ENCODE peak calls at places on chromosomes 4 and X, in eight cellular contexts. One of them, this sample, is unnamed.

GRCh38 chr4:116055857-116056827 is 942.7 kb upstream of the NDST4 start:
- DNase-seq in tibial artery: no peak
- DNase-seq in astrocyte: peak; percentile 3
- DNase-seq in GM23248: peak; percentile 34
- DNase-seq in cardiac muscle cell: no peak
- DNase-seq in uterus: no peak
- DNase-seq in mesenchymal stem cell: peak; percentile 6
- DNase-seq in IMR-90: no peak
- DNase-seq in this sample: no peak

GRCh38 chrX:104712515-104712914 is 146.5 kb downstream of the IL1RAPL2 start:
- DNase-seq in tibial artery: no peak
- DNase-seq in astrocyte: no peak
- DNase-seq in GM23248: no peak
- DNase-seq in cardiac muscle cell: no peak
- DNase-seq in uterus: no peak
- DNase-seq in mesenchymal stem cell: peak; percentile 6
- DNase-seq in IMR-90: no peak
- DNase-seq in this sample: no peak

GRCh38 chrX:13793897-13794296 is 23.0 kb downstream of the GPM6B start:
- DNase-seq in tibial artery: no peak
- DNase-seq in astrocyte: no peak
- DNase-seq in GM23248: no peak
- DNase-seq in cardiac muscle cell: no peak
- DNase-seq in uterus: no peak
- DNase-seq in mesenchymal stem cell: no peak
- DNase-seq in IMR-90: no peak
- DNase-seq in this sample: no peak

GRCh38 chr4:105902550-105903262 is 7.4 kb downstream of the NPNT start:
- DNase-seq in tibial artery: no peak
- DNase-seq in astrocyte: no peak
- DNase-seq in GM23248: no peak
- DNase-seq in cardiac muscle cell: no peak
- DNase-seq in uterus: no peak
- DNase-seq in mesenchymal stem cell: no peak
- DNase-seq in IMR-90: no peak
- DNase-seq in this sample: no peak

GRCh38 chr4:127162741-127163140 is 470.0 kb upstream of the INTU start:
- DNase-seq in tibial artery: no peak
- DNase-seq in astrocyte: peak; percentile 60
- DNase-seq in GM23248: peak; percentile 80
- DNase-seq in cardiac muscle cell: no peak
- DNase-seq in uterus: no peak
- DNase-seq in mesenchymal stem cell: peak; percentile 98
- DNase-seq in IMR-90: peak; percentile 86
- DNase-seq in this sample: peak; percentile 21

GRCh38 chr4:26410385-26411293 is 79.6 kb downstream of the CCKAR start:
- DNase-seq in tibial artery: no peak
- DNase-seq in astrocyte: no peak
- DNase-seq in GM23248: peak; percentile 64
- DNase-seq in cardiac muscle cell: peak; percentile 59
- DNase-seq in uterus: no peak
- DNase-seq in mesenchymal stem cell: peak; percentile 72
- DNase-seq in IMR-90: peak; percentile 63
- DNase-seq in this sample: peak; percentile 70

GRCh38 chr4:141283563-141283962 is 62.9 kb downstream of the ZNF330 start:
- DNase-seq in tibial artery: no peak
- DNase-seq in astrocyte: no peak
- DNase-seq in GM23248: no peak
- DNase-seq in cardiac muscle cell: no peak
- DNase-seq in uterus: no peak
- DNase-seq in mesenchymal stem cell: no peak
- DNase-seq in IMR-90: no peak
- DNase-seq in this sample: no peak

GRCh38 chr4:78155616-78156105 is 98.5 kb downstream of the FRAS1 start:
- DNase-seq in tibial artery: no peak
- DNase-seq in astrocyte: peak; percentile 57
- DNase-seq in GM23248: no peak
- DNase-seq in cardiac muscle cell: no peak
- DNase-seq in uterus: no peak
- DNase-seq in mesenchymal stem cell: no peak
- DNase-seq in IMR-90: no peak
- DNase-seq in this sample: peak; percentile 38

GRCh38 chr4:37693450-37694190 is 7.4 kb upstream of the RELL1 start:
- DNase-seq in tibial artery: no peak
- DNase-seq in astrocyte: peak; percentile 92
- DNase-seq in GM23248: peak; percentile 96
- DNase-seq in cardiac muscle cell: no peak
- DNase-seq in uterus: no peak
- DNase-seq in mesenchymal stem cell: peak; percentile 93
- DNase-seq in IMR-90: peak; percentile 97
- DNase-seq in this sample: peak; percentile 94

GRCh38 chr4:138494931-138495330 is 252.8 kb upstream of the SLC7A11 start:
- DNase-seq in tibial artery: no peak
- DNase-seq in astrocyte: no peak
- DNase-seq in GM23248: peak; percentile 65
- DNase-seq in cardiac muscle cell: peak; percentile 16
- DNase-seq in uterus: no peak
- DNase-seq in mesenchymal stem cell: peak; percentile 38
- DNase-seq in IMR-90: peak; percentile 46
- DNase-seq in this sample: peak; percentile 11

GRCh38 chrX:3461824-3462508 is 115.5 kb upstream of the MXRA5 start:
- DNase-seq in tibial artery: no peak
- DNase-seq in astrocyte: no peak
- DNase-seq in GM23248: peak; percentile 41
- DNase-seq in cardiac muscle cell: no peak
- DNase-seq in uterus: no peak
- DNase-seq in mesenchymal stem cell: no peak
- DNase-seq in IMR-90: no peak
- DNase-seq in this sample: no peak

DNA sequence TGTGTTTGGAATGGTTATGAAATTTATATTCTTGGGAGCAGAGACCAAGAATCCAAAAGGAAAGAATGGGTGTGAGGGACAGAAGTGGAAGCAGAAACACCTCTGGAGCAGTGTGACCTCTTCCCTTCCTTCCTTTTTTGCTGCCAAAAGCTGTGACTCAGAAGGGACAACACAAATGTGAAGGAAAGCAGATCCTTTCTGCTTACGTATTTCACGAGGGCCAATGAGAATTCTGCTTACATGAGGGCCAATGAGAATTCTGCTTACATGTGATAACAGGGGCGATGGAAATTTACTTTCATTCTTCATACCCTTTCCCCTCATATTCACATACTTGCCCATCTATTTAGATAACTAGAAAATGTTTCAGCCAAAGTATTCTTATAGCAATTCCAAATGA is 404.6 kb downstream of the PRDM5 start:
- DNase-seq in tibial artery: peak; percentile 24
- DNase-seq in astrocyte: peak; percentile 65
- DNase-seq in GM23248: peak; percentile 87
- DNase-seq in cardiac muscle cell: no peak
- DNase-seq in uterus: peak; percentile 50
- DNase-seq in mesenchymal stem cell: peak; percentile 85
- DNase-seq in IMR-90: peak; percentile 86
- DNase-seq in this sample: peak; percentile 76
- H3K27ac ChIP-seq in tibial artery: peak overlapping the region; percentile 54
- H3K27ac ChIP-seq in astrocyte: no peak overlapping the region
- H3K27ac ChIP-seq in GM23248: peak overlapping the region; percentile 32
- H3K27ac ChIP-seq in cardiac muscle cell: no peak overlapping the region
- H3K27ac ChIP-seq in uterus: peak overlapping the region; percentile 68
- H3K27ac ChIP-seq in mesenchymal stem cell: no peak overlapping the region
- H3K27ac ChIP-seq in IMR-90: no peak overlapping the region
- H3K27ac ChIP-seq in this sample: no peak overlapping the region

GRCh38 chr4:40308528-40309122 is 26.5 kb upstream of the CHRNA9 start:
- DNase-seq in tibial artery: no peak
- DNase-seq in astrocyte: no peak
- DNase-seq in GM23248: no peak
- DNase-seq in cardiac muscle cell: no peak
- DNase-seq in uterus: no peak
- DNase-seq in mesenchymal stem cell: no peak
- DNase-seq in IMR-90: no peak
- DNase-seq in this sample: no peak
- H3K4me3 ChIP-seq in tibial artery: no peak overlapping the region
- H3K4me3 ChIP-seq in astrocyte: no peak overlapping the region
- H3K4me3 ChIP-seq in GM23248: no peak overlapping the region
- H3K4me3 ChIP-seq in cardiac muscle cell: no peak overlapping the region
- H3K4me3 ChIP-seq in uterus: no peak overlapping the region
- H3K4me3 ChIP-seq in mesenchymal stem cell: no peak overlapping the region
- H3K4me3 ChIP-seq in IMR-90: no peak overlapping the region
- H3K4me3 ChIP-seq in this sample: no peak overlapping the region

DNA sequence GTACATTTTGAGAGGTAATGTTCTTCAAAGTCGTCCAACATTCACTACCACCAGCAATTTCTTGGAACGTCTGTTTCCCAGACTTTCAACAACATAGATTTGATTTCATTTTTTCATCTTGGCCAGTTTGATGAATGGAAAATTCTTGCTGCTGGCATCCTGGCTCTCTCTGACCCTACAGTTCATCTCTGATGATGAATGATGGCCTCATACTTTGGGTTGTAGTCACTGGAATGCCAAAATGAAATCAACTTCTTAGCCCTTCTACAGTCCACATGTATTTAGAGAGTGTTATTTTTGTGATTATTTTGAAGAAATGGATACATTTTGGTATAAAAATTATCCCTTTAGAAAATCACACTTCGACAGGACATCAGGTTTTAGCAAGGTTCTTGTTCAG is 8.8 kb downstream of the CHST7 start:
- DNase-seq in tibial artery: no peak
- DNase-seq in astrocyte: peak; percentile 65
- DNase-seq in GM23248: peak; percentile 67
- DNase-seq in cardiac muscle cell: no peak
- DNase-seq in uterus: no peak
- DNase-seq in mesenchymal stem cell: peak; percentile 10
- DNase-seq in IMR-90: peak; percentile 41
- DNase-seq in this sample: no peak
- H3K27ac ChIP-seq in tibial artery: peak overlapping the region; percentile 64
- H3K27ac ChIP-seq in astrocyte: peak overlapping the region; percentile 97
- H3K27ac ChIP-seq in GM23248: peak overlapping the region; percentile 98
- H3K27ac ChIP-seq in cardiac muscle cell: no peak overlapping the region
- H3K27ac ChIP-seq in uterus: peak overlapping the region; percentile 33
- H3K27ac ChIP-seq in mesenchymal stem cell: peak overlapping the region; percentile 86
- H3K27ac ChIP-seq in IMR-90: peak overlapping the region; percentile 66
- H3K27ac ChIP-seq in this sample: peak overlapping the region; percentile 86

GRCh38 chrX:72125331-72126047 is 6.2 kb downstream of the RTL5 start:
- DNase-seq in tibial artery: no peak
- DNase-seq in astrocyte: no peak
- DNase-seq in GM23248: no peak
- DNase-seq in cardiac muscle cell: no peak
- DNase-seq in uterus: no peak
- DNase-seq in mesenchymal stem cell: no peak
- DNase-seq in IMR-90: no peak
- DNase-seq in this sample: no peak

GRCh38 chrX:72127332-72127731 is 4.4 kb downstream of the RTL5 start:
- DNase-seq in tibial artery: no peak
- DNase-seq in astrocyte: no peak
- DNase-seq in GM23248: no peak
- DNase-seq in cardiac muscle cell: no peak
- DNase-seq in uterus: no peak
- DNase-seq in mesenchymal stem cell: no peak
- DNase-seq in IMR-90: no peak
- DNase-seq in this sample: no peak

GRCh38 chrX:72126048-72126415 is 5.7 kb downstream of the RTL5 start:
- DNase-seq in tibial artery: no peak
- DNase-seq in astrocyte: peak; percentile 12
- DNase-seq in GM23248: no peak
- DNase-seq in cardiac muscle cell: no peak
- DNase-seq in uterus: no peak
- DNase-seq in mesenchymal stem cell: no peak
- DNase-seq in IMR-90: no peak
- DNase-seq in this sample: no peak

GRCh38 chrX:72128183-72128834 is 3.4 kb downstream of the RTL5 start:
- DNase-seq in tibial artery: no peak
- DNase-seq in astrocyte: no peak
- DNase-seq in GM23248: no peak
- DNase-seq in cardiac muscle cell: no peak
- DNase-seq in uterus: no peak
- DNase-seq in mesenchymal stem cell: no peak
- DNase-seq in IMR-90: no peak
- DNase-seq in this sample: no peak

GRCh38 chrX:72126539-72127140 is 5.1 kb downstream of the RTL5 start:
- DNase-seq in tibial artery: peak; percentile 87
- DNase-seq in astrocyte: peak; percentile 79
- DNase-seq in GM23248: peak; percentile 84
- DNase-seq in cardiac muscle cell: peak; percentile 79
- DNase-seq in uterus: peak; percentile 87
- DNase-seq in mesenchymal stem cell: peak; percentile 92
- DNase-seq in IMR-90: peak; percentile 80
- DNase-seq in this sample: peak; percentile 83
- H3K4me3 ChIP-seq in tibial artery: no peak overlapping the region
- H3K4me3 ChIP-seq in astrocyte: no peak overlapping the region
- H3K4me3 ChIP-seq in GM23248: no peak overlapping the region
- H3K4me3 ChIP-seq in cardiac muscle cell: no peak overlapping the region
- H3K4me3 ChIP-seq in uterus: no peak overlapping the region
- H3K4me3 ChIP-seq in mesenchymal stem cell: no peak overlapping the region
- H3K4me3 ChIP-seq in IMR-90: no peak overlapping the region
- H3K4me3 ChIP-seq in this sample: no peak overlapping the region

DNA sequence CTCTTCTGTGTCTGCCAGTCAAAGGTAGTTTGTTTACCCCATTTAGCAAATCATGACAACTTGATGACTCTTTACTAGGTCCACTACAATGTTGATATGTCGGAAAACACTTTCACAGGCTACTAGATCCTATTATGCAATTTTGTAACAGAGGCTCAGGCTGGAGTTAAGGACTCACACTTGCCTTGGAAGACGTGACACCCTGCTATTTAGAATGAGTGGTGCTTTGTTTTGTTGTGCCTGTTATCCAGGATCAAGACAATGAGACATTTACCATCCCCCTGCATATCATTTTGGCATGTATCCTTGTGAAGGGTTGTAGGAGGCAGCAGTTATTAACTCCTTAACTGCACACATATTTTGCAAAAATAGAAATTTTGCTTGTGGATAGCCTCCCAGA is 263.7 kb downstream of the IL1RAPL1 start:
- DNase-seq in tibial artery: no peak
- DNase-seq in astrocyte: no peak
- DNase-seq in GM23248: no peak
- DNase-seq in cardiac muscle cell: peak; percentile 14
- DNase-seq in uterus: no peak
- DNase-seq in mesenchymal stem cell: no peak
- DNase-seq in IMR-90: no peak
- DNase-seq in this sample: no peak
- H3K27ac ChIP-seq in tibial artery: no peak overlapping the region
- H3K27ac ChIP-seq in astrocyte: no peak overlapping the region
- H3K27ac ChIP-seq in GM23248: no peak overlapping the region
- H3K27ac ChIP-seq in cardiac muscle cell: no peak overlapping the region
- H3K27ac ChIP-seq in uterus: no peak overlapping the region
- H3K27ac ChIP-seq in mesenchymal stem cell: no peak overlapping the region
- H3K27ac ChIP-seq in IMR-90: no peak overlapping the region
- H3K27ac ChIP-seq in this sample: no peak overlapping the region

DNA sequence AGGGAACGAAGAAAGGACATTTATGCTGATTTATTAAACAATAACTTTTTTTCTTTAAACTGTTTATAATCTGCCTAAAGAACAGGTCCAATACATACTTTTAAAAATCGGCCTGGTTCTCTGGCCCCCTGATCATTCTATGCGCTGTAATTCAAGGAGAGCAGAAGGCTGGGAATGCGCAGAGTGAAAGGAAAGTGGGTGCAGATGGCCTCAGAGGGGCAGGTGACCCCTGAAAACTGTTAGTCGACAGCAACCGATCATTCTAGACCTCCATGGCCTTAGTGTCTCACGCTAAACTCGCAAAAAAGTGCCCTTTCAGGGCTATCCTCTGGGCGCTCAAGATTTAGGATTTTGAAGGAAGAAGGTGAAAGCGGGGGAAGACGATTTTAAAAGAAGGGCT is 2.2 kb downstream of the PDE5A start:
- DNase-seq in tibial artery: no peak
- DNase-seq in astrocyte: no peak
- DNase-seq in GM23248: peak; percentile 15
- DNase-seq in cardiac muscle cell: no peak
- DNase-seq in uterus: no peak
- DNase-seq in mesenchymal stem cell: peak; percentile 34
- DNase-seq in IMR-90: no peak
- DNase-seq in this sample: no peak
- H3K4me3 ChIP-seq in tibial artery: peak overlapping the region; percentile 84
- H3K4me3 ChIP-seq in astrocyte: peak overlapping the region; percentile 77
- H3K4me3 ChIP-seq in GM23248: peak overlapping the region; percentile 88
- H3K4me3 ChIP-seq in cardiac muscle cell: no peak overlapping the region
- H3K4me3 ChIP-seq in uterus: peak overlapping the region; percentile 61
- H3K4me3 ChIP-seq in mesenchymal stem cell: peak overlapping the region; percentile 90
- H3K4me3 ChIP-seq in IMR-90: peak overlapping the region; percentile 93
- H3K4me3 ChIP-seq in this sample: peak overlapping the region; percentile 79

This sample was measured in brain microvascular endothelial cell.